ENCODE peak calls at places on chromosomes 16 and 17, in four cellular contexts. G is HS-5, X is AG08395, V is anterior cingulate cortex. H is an unnamed sample.

GRCh38 chr16:89054714-89055113 is 38.9 kb upstream of the ACSF3 start:
- DNase-seq in V (no peak), G (no peak), X (no peak), H (no peak)

GRCh38 chr16:3889059-3889458 is 8.5 kb upstream of the CREBBP start:
- DNase-seq in V (no peak), G (no peak), X (no peak), H (no peak)

GRCh38 chr16:3188925-3189825 is 1.2 kb downstream of the OR1F1 start:
- DNase-seq in X (peak; percentile 48), G (no peak), V (no peak), H (no peak)

GRCh38 chr16:3020604-3021448 is 658 bp downstream of the TNFRSF12A start:
- DNase-seq in V (no peak), G (peak; percentile 78), X (peak; percentile 95), H (peak; percentile 66)

GRCh38 chr16:500699-501098 is 26.8 kb upstream of the CAPN15 start:
- DNase-seq in G (no peak), V (no peak), X (no peak), H (no peak)

GRCh38 chr16:54715011-54715410 is 215.7 kb upstream of the IRX5 start:
- DNase-seq in V (no peak), X (no peak), G (no peak), H (no peak)

GRCh38 chr17:77734371-77735050 is 224.0 kb upstream of the TNRC6C start:
- DNase-seq in V (peak; percentile 80), X (peak; percentile 81), G (no peak), H (no peak)

GRCh38 chr16:58732545-58733247 is 1.4 kb downstream of the GOT2 start:
- DNase-seq in V (no peak), G (no peak), X (no peak), H (no peak)

GRCh38 chr16:68363847-68364600 is 53.2 kb downstream of the PRMT7 start:
- DNase-seq in G (no peak), X (no peak), V (no peak), H (no peak)

GRCh38 chr17:45200701-45201100 is 21.0 kb upstream of the FMNL1 start:
- DNase-seq in G (no peak), X (no peak), V (no peak), H (no peak)

GRCh38 chr16:13343981-13344380 is 442.6 kb downstream of the SHISA9 start:
- DNase-seq in G (no peak), V (no peak), X (no peak), H (no peak)

GRCh38 chr16:22948603-22949368 is 134.8 kb downstream of the HS3ST2 start:
- DNase-seq in X (peak; percentile 68), G (peak; percentile 22), V (peak; percentile 30), H (peak; percentile 82)

GRCh38 chr16:65120811-65121721 is 797 bp downstream of the CDH11 start:
- DNase-seq in V (no peak), X (no peak), G (no peak), H (no peak)

GRCh38 chr16:78177927-78178326 is 78.5 kb downstream of the WWOX start:
- DNase-seq in G (no peak), V (no peak), X (no peak), H (no peak)

GRCh38 chr16:88344411-88345030 is 38.2 kb upstream of the ZNF469 start:
- DNase-seq in V (no peak), G (no peak), X (no peak), H (no peak)

GRCh38 chr16:88681084-88681680 is 5.1 kb downstream of the SNAI3 start:
- DNase-seq in X (no peak), G (no peak), V (no peak), H (no peak)

GRCh38 chr16:3161235-3162018 is 26.6 kb upstream of the OR1F1 start:
- DNase-seq in V (no peak), G (no peak), X (no peak), H (no peak)

GRCh38 chr17:40547785-40548478 is 17.3 kb downstream of the CCR7 start:
- DNase-seq in V (no peak), X (no peak), G (no peak), H (no peak)

GRCh38 chr16:1426734-1427451 is 4.0 kb upstream of the PERCC1 start:
- DNase-seq in G (no peak), X (no peak), V (no peak), H (no peak)

GRCh38 chr16:66406534-66407368 is 20.3 kb upstream of the BEAN1 start:
- DNase-seq in V (peak; percentile 85), G (peak; percentile 49), X (peak; percentile 92), H (peak; percentile 64)

GRCh38 chr17:63611354-63611753 is 10.7 kb downstream of the TACO1 start:
- DNase-seq in X (no peak), V (no peak), G (no peak), H (no peak)

GRCh38 chr17:10698116-10698818 is 873 bp downstream of the ADPRM start:
- DNase-seq in X (peak; percentile 41), V (no peak), G (no peak), H (no peak)

GRCh38 chr17:2043785-2044184 is 2.0 kb downstream of the OVCA2 start:
- DNase-seq in G (no peak), V (no peak), X (peak; percentile 80), H (no peak)

GRCh38 chr16:86939609-86940008 is 361.3 kb downstream of the FOXL1 start:
- DNase-seq in X (no peak), V (no peak), G (no peak), H (no peak)

GRCh38 chr17:16191604-16192003 is 23.7 kb downstream of the NCOR1 start:
- DNase-seq in V (no peak), G (no peak), X (no peak), H (no peak)

GRCh38 chr16:87410958-87411357 is 18.8 kb downstream of the MAP1LC3B start:
- DNase-seq in X (no peak), V (no peak), G (no peak), H (no peak)

H was measured in HCT116.